ENCODE peak calls at places on chromosomes 3 and 15, in seven cellular contexts. W is activated CD4-positive, CD25-positive, alpha-beta regulatory T cell treated with anti-CD3 and anti-CD28 coated beads, Interleukin-2, amount 50 U/mL, for 24 hours; K is CD8-positive, alpha-beta T cell; N is right lobe of liver; T is left lung; Z is Right ventricle myocardium superior; C is heart right ventricle. M is an unnamed sample.

GRCh38 chr15:65331811-65332210 is 27.3 kb downstream of the RNU5B-1 start:
- ATAC-seq in K (no peak), N (no peak), C (no peak), Z (no peak), W (no peak), T (no peak), M (no peak)

GRCh38 chr3:53845103-53845880 is 927 bp downstream of the CHDH start:
- ATAC-seq in W (no peak), N (no peak), Z (peak; percentile 73), T (peak; percentile 71), K (no peak), C (peak; percentile 40), M (peak; percentile 27)

GRCh38 chr3:172224560-172225214 is 185.3 kb downstream of the FNDC3B start:
- ATAC-seq in T (no peak), K (no peak), W (no peak), N (peak; percentile 29), Z (no peak), C (no peak), M (no peak)

GRCh38 chr3:87197531-87197930 is 29.6 kb upstream of the CHMP2B start:
- ATAC-seq in K (no peak), W (no peak), T (no peak), Z (no peak), C (no peak), N (peak; percentile 68), M (no peak)

GRCh38 chr15:66661432-66662096 is 40.5 kb upstream of the SMAD6 start:
- ATAC-seq in Z (peak; percentile 63), T (peak; percentile 47), K (no peak), W (no peak), N (peak; percentile 87), C (peak; percentile 80), M (peak; percentile 51)

GRCh38 chr15:64334530-64334929 is 21.4 kb downstream of the CSNK1G1 start:
- ATAC-seq in N (no peak), W (peak; percentile 45), K (peak; percentile 66), Z (no peak), T (peak; percentile 60), C (no peak), M (peak; percentile 75)

GRCh38 chr3:45126730-45127129 is 19.4 kb downstream of the CDCP1 start:
- ATAC-seq in C (no peak), N (no peak), Z (no peak), K (no peak), T (no peak), W (no peak), M (peak; percentile 66)

GRCh38 chr3:8607285-8608040 is 37.1 kb downstream of the SSUH2 start:
- ATAC-seq in T (peak; percentile 94), Z (peak; percentile 97), W (no peak), C (peak; percentile 96), N (peak; percentile 93), K (no peak), M (peak; percentile 71)

GRCh38 chr3:114668099-114668498 is 374.3 kb downstream of the TIGIT start:
- ATAC-seq in N (peak; percentile 50), K (no peak), T (peak; percentile 90), W (peak; percentile 41), C (no peak), Z (peak; percentile 88), M (no peak)

GRCh38 chr3:153977148-153977547 is 144.0 kb upstream of the ARHGEF26 start:
- ATAC-seq in K (no peak), N (no peak), T (peak; percentile 41), C (peak; percentile 85), W (no peak), Z (peak; percentile 80), M (peak; percentile 78)

GRCh38 chr3:64266065-64266874 is 41.0 kb upstream of the PRICKLE2 start:
- ATAC-seq in T (peak; percentile 35), C (peak; percentile 18), W (no peak), Z (peak; percentile 55), N (peak; percentile 88), K (no peak), M (no peak)

GRCh38 chr3:184748219-184749135 is 36.6 kb upstream of the MAGEF1 start:
- ATAC-seq in T (peak; percentile 84), C (peak; percentile 55), N (peak; percentile 61), K (no peak), W (peak; percentile 27), Z (no peak), M (peak; percentile 88)

GRCh38 chr15:100570282-100570681 is 31.7 kb downstream of the LINS1 start:
- ATAC-seq in T (no peak), Z (no peak), N (no peak), K (no peak), W (no peak), C (no peak), M (no peak)

GRCh38 chr15:21267231-21267630 is 173.1 kb downstream of the POTEB3 start:
- ATAC-seq in C (no peak), W (no peak), Z (no peak), T (no peak), K (no peak), N (no peak), M (no peak)

GRCh38 chr15:42729409-42729808 is 7.5 kb downstream of the CDAN1 start:
- ATAC-seq in T (no peak), N (no peak), C (no peak), W (no peak), K (no peak), Z (no peak), M (no peak)

GRCh38 chr3:186722457-186722856 is 5.3 kb downstream of the KNG1 start:
- ATAC-seq in C (no peak), T (no peak), K (no peak), W (no peak), N (no peak), Z (no peak), M (peak; percentile 25)

GRCh38 chr15:82021021-82021420 is 24.8 kb downstream of the MEX3B start:
- ATAC-seq in K (no peak), W (no peak), C (no peak), N (no peak), T (no peak), Z (no peak), M (no peak)

GRCh38 chr15:71374607-71375352 is 259.5 kb downstream of the THSD4 start:
- ATAC-seq in W (no peak), C (no peak), T (peak; percentile 36), K (no peak), Z (peak; percentile 47), N (no peak), M (peak; percentile 80)

GRCh38 chr15:50800715-50801114 is 35.2 kb upstream of the SPPL2A start:
- ATAC-seq in C (no peak), W (no peak), T (no peak), K (no peak), Z (no peak), N (no peak), M (no peak)

GRCh38 chr3:196344663-196345062 is 6.5 kb upstream of the TM4SF19 start:
- ATAC-seq in W (no peak), N (peak; percentile 18), T (peak; percentile 48), Z (no peak), K (no peak), C (no peak), M (no peak)

GRCh38 chr3:171460226-171461086 is at the start of gene TNIK:
- ATAC-seq in Z (peak; percentile 95), K (peak; percentile 85), C (peak; percentile 95), N (peak; percentile 95), W (peak; percentile 87), T (peak; percentile 96), M (peak; percentile 94)

GRCh38 chr15:97995881-97996603 is 35.5 kb downstream of the ARRDC4 start:
- ATAC-seq in K (no peak), C (no peak), N (peak; percentile 37), Z (no peak), W (no peak), T (no peak), M (peak; percentile 49)

GRCh38 chr15:88987951-88988671 is 74.9 kb upstream of the MFGE8 start:
- ATAC-seq in T (no peak), N (no peak), C (no peak), W (no peak), Z (no peak), K (no peak), M (no peak)

GRCh38 chr3:31754575-31755278 is 222.0 kb downstream of the STT3B start:
- ATAC-seq in C (no peak), N (no peak), W (peak; percentile 37), T (no peak), K (no peak), Z (no peak), M (no peak)

GRCh38 chr15:78007965-78008886 is 69.3 kb downstream of the TBC1D2B start:
- ATAC-seq in K (no peak), C (peak; percentile 29), N (peak; percentile 42), W (no peak), T (peak; percentile 51), Z (peak; percentile 69), M (peak; percentile 66)

GRCh38 chr15:63226966-63227401 is 37.6 kb downstream of the RAB8B start:
- ATAC-seq in Z (no peak), W (no peak), T (no peak), N (no peak), K (no peak), C (no peak), M (no peak)

GRCh38 chr15:56739474-56739873 is 6.2 kb upstream of the ZNF280D start:
- ATAC-seq in T (no peak), K (no peak), C (no peak), N (no peak), Z (no peak), W (no peak), M (no peak)

GRCh38 chr3:141457624-141458236 is 29.1 kb upstream of the RASA2 start:
- ATAC-seq in Z (no peak), T (peak; percentile 10), N (peak; percentile 20), K (no peak), W (no peak), C (no peak), M (peak; percentile 24)

GRCh38 chr3:44355634-44356033 is 17.1 kb downstream of the TCAIM start:
- ATAC-seq in Z (peak; percentile 93), W (no peak), K (no peak), T (peak; percentile 95), N (peak; percentile 79), C (peak; percentile 93), M (peak; percentile 67)

GRCh38 chr3:55485208-55485791 is 1.8 kb downstream of the WNT5A start:
- ATAC-seq in Z (peak; percentile 77), T (peak; percentile 80), K (no peak), N (peak; percentile 83), C (peak; percentile 64), W (no peak), M (peak; percentile 72)

GRCh38 chr3:48571938-48572337 is 8.4 kb upstream of the UCN2 start:
- ATAC-seq in K (no peak), Z (no peak), N (no peak), W (no peak), C (no peak), T (no peak), M (no peak)